ENCODE peak calls at places on chromosomes 2 and 18, in eight cellular contexts. One of them, this sample, is unnamed.

GRCh38 chr2:142989276-142990204 is 112.1 kb downstream of the KYNU start:
- DNase-seq in HCT116: peak
- DNase-seq in GM23338: peak
- DNase-seq in transverse colon: no peak
- DNase-seq in stomach: no peak
- DNase-seq in endothelial cell of umbilical vein: peak
- DNase-seq in suprapubic skin: no peak
- DNase-seq in esophagus muscularis mucosa: no peak
- DNase-seq in this sample: no peak

GRCh38 chr2:198597648-198598047 is 793.3 kb downstream of the PLCL1 start:
- DNase-seq in HCT116: no peak
- DNase-seq in GM23338: no peak
- DNase-seq in suprapubic skin: no peak
- DNase-seq in esophagus muscularis mucosa: no peak
- DNase-seq in transverse colon: no peak
- DNase-seq in endothelial cell of umbilical vein: no peak
- DNase-seq in stomach: no peak
- DNase-seq in this sample: no peak

GRCh38 chr2:106972782-106973181 is 86.8 kb upstream of the ST6GAL2 start:
- DNase-seq in endothelial cell of umbilical vein: no peak
- DNase-seq in stomach: no peak
- DNase-seq in transverse colon: no peak
- DNase-seq in esophagus muscularis mucosa: no peak
- DNase-seq in GM23338: no peak
- DNase-seq in suprapubic skin: no peak
- DNase-seq in HCT116: no peak
- DNase-seq in this sample: no peak

GRCh38 chr2:178761759-178762371 is 45.4 kb downstream of the TTN start:
- DNase-seq in transverse colon: no peak
- DNase-seq in esophagus muscularis mucosa: no peak
- DNase-seq in GM23338: peak
- DNase-seq in endothelial cell of umbilical vein: peak
- DNase-seq in HCT116: peak
- DNase-seq in suprapubic skin: no peak
- DNase-seq in stomach: no peak
- DNase-seq in this sample: no peak

GRCh38 chr2:191303349-191304005 is 58.3 kb downstream of the MYO1B start:
- DNase-seq in GM23338: no peak
- DNase-seq in esophagus muscularis mucosa: peak
- DNase-seq in transverse colon: no peak
- DNase-seq in stomach: no peak
- DNase-seq in endothelial cell of umbilical vein: no peak
- DNase-seq in suprapubic skin: no peak
- DNase-seq in HCT116: no peak
- DNase-seq in this sample: no peak

GRCh38 chr2:96815326-96816126 is 542 bp upstream of the CNNM3 start:
- DNase-seq in HCT116: no peak
- DNase-seq in suprapubic skin: no peak
- DNase-seq in stomach: no peak
- DNase-seq in GM23338: peak
- DNase-seq in endothelial cell of umbilical vein: no peak
- DNase-seq in esophagus muscularis mucosa: no peak
- DNase-seq in transverse colon: peak
- DNase-seq in this sample: peak

GRCh38 chr2:180625006-180625844 is 355.2 kb upstream of the UBE2E3 start:
- DNase-seq in HCT116: no peak
- DNase-seq in stomach: no peak
- DNase-seq in GM23338: no peak
- DNase-seq in endothelial cell of umbilical vein: peak
- DNase-seq in suprapubic skin: no peak
- DNase-seq in transverse colon: no peak
- DNase-seq in esophagus muscularis mucosa: no peak
- DNase-seq in this sample: no peak

GRCh38 chr2:46988733-46989481 is 73.3 kb upstream of the MCFD2 start:
- DNase-seq in HCT116: no peak
- DNase-seq in transverse colon: no peak
- DNase-seq in esophagus muscularis mucosa: no peak
- DNase-seq in GM23338: peak
- DNase-seq in endothelial cell of umbilical vein: no peak
- DNase-seq in suprapubic skin: no peak
- DNase-seq in stomach: peak
- DNase-seq in this sample: peak

GRCh38 chr2:37984176-37984575 is 59.1 kb downstream of the RMDN2 start:
- DNase-seq in endothelial cell of umbilical vein: no peak
- DNase-seq in stomach: no peak
- DNase-seq in transverse colon: no peak
- DNase-seq in esophagus muscularis mucosa: no peak
- DNase-seq in suprapubic skin: no peak
- DNase-seq in GM23338: no peak
- DNase-seq in HCT116: no peak
- DNase-seq in this sample: no peak

GRCh38 chr2:220787251-220787650 is 784.9 kb downstream of the EPHA4 start:
- DNase-seq in GM23338: no peak
- DNase-seq in suprapubic skin: no peak
- DNase-seq in esophagus muscularis mucosa: no peak
- DNase-seq in HCT116: no peak
- DNase-seq in endothelial cell of umbilical vein: no peak
- DNase-seq in transverse colon: no peak
- DNase-seq in stomach: no peak
- DNase-seq in this sample: no peak

GRCh38 chr2:71389379-71390072 is 57.9 kb downstream of the ZNF638 start:
- DNase-seq in stomach: no peak
- DNase-seq in HCT116: no peak
- DNase-seq in GM23338: no peak
- DNase-seq in transverse colon: no peak
- DNase-seq in esophagus muscularis mucosa: no peak
- DNase-seq in suprapubic skin: no peak
- DNase-seq in endothelial cell of umbilical vein: no peak
- DNase-seq in this sample: no peak

GRCh38 chr2:111634995-111635538 is 248.9 kb downstream of the ANAPC1 start:
- DNase-seq in GM23338: no peak
- DNase-seq in endothelial cell of umbilical vein: no peak
- DNase-seq in transverse colon: no peak
- DNase-seq in suprapubic skin: no peak
- DNase-seq in stomach: no peak
- DNase-seq in esophagus muscularis mucosa: no peak
- DNase-seq in HCT116: no peak
- DNase-seq in this sample: no peak

GRCh38 chr2:8872821-8873432 is 35.5 kb upstream of the KIDINS220 start:
- DNase-seq in stomach: no peak
- DNase-seq in HCT116: peak
- DNase-seq in esophagus muscularis mucosa: no peak
- DNase-seq in GM23338: peak
- DNase-seq in suprapubic skin: no peak
- DNase-seq in endothelial cell of umbilical vein: peak
- DNase-seq in transverse colon: no peak
- DNase-seq in this sample: peak

GRCh38 chr2:33275689-33276444 is 200.6 kb upstream of the RASGRP3 start:
- DNase-seq in transverse colon: no peak
- DNase-seq in suprapubic skin: no peak
- DNase-seq in GM23338: no peak
- DNase-seq in endothelial cell of umbilical vein: peak
- DNase-seq in HCT116: peak
- DNase-seq in esophagus muscularis mucosa: no peak
- DNase-seq in stomach: peak
- DNase-seq in this sample: no peak

GRCh38 chr18:43279015-43279758 is 1.9 kb upstream of the SYT4 start:
- DNase-seq in suprapubic skin: no peak
- DNase-seq in HCT116: no peak
- DNase-seq in endothelial cell of umbilical vein: no peak
- DNase-seq in transverse colon: no peak
- DNase-seq in GM23338: peak
- DNase-seq in stomach: no peak
- DNase-seq in esophagus muscularis mucosa: no peak
- DNase-seq in this sample: no peak

GRCh38 chr2:130737592-130737991 is 8.7 kb downstream of the GPR148 start:
- DNase-seq in stomach: no peak
- DNase-seq in suprapubic skin: no peak
- DNase-seq in esophagus muscularis mucosa: no peak
- DNase-seq in endothelial cell of umbilical vein: no peak
- DNase-seq in HCT116: no peak
- DNase-seq in transverse colon: no peak
- DNase-seq in GM23338: no peak
- DNase-seq in this sample: no peak

DNA sequence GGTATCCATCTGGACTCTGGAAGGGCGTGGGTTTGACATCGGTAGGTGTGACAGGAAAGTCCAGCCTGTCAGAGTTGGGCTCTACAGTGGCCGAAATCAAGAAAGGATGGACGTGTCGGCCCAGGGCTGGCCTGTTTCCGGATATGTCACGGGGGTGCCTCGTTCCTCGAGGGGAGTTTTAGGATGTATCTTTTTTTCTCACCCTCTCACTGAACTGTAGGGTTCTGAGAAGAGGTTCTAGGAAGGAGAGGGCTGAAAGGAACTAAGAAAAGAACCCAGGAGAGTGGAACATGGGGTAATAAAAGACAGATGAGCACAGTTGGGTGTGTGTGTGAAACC is 7.2 kb upstream of the SP9 start:
- DNase-seq in esophagus muscularis mucosa: no peak
- DNase-seq in GM23338: no peak
- DNase-seq in suprapubic skin: no peak
- DNase-seq in transverse colon: no peak
- DNase-seq in endothelial cell of umbilical vein: no peak
- DNase-seq in stomach: no peak
- DNase-seq in HCT116: no peak
- DNase-seq in this sample: no peak
- H3K4me3 ChIP-seq in esophagus muscularis mucosa: no peak
- H3K4me3 ChIP-seq in GM23338: peak
- H3K4me3 ChIP-seq in suprapubic skin: no peak
- H3K4me3 ChIP-seq in transverse colon: no peak
- H3K4me3 ChIP-seq in endothelial cell of umbilical vein: no peak
- H3K4me3 ChIP-seq in stomach: no peak
- H3K4me3 ChIP-seq in HCT116: no peak
- H3K4me3 ChIP-seq in this sample: no peak

GRCh38 chr2:217799553-217800432 is 203.0 kb downstream of the TNS1 start:
- DNase-seq in endothelial cell of umbilical vein: no peak
- DNase-seq in stomach: peak
- DNase-seq in HCT116: no peak
- DNase-seq in suprapubic skin: peak
- DNase-seq in transverse colon: no peak
- DNase-seq in GM23338: no peak
- DNase-seq in esophagus muscularis mucosa: no peak
- DNase-seq in this sample: no peak

GRCh38 chr2:217800433-217801114 is 202.2 kb downstream of the TNS1 start:
- DNase-seq in suprapubic skin: peak
- DNase-seq in transverse colon: no peak
- DNase-seq in esophagus muscularis mucosa: no peak
- DNase-seq in stomach: no peak
- DNase-seq in endothelial cell of umbilical vein: no peak
- DNase-seq in GM23338: no peak
- DNase-seq in HCT116: no peak
- DNase-seq in this sample: no peak

GRCh38 chr2:217798191-217798590 is 204.6 kb downstream of the TNS1 start:
- DNase-seq in HCT116: no peak
- DNase-seq in GM23338: no peak
- DNase-seq in suprapubic skin: peak
- DNase-seq in endothelial cell of umbilical vein: no peak
- DNase-seq in esophagus muscularis mucosa: no peak
- DNase-seq in transverse colon: no peak
- DNase-seq in stomach: no peak
- DNase-seq in this sample: no peak

GRCh38 chr2:217797661-217798069 is 205.1 kb downstream of the TNS1 start:
- DNase-seq in HCT116: no peak
- DNase-seq in transverse colon: no peak
- DNase-seq in GM23338: no peak
- DNase-seq in endothelial cell of umbilical vein: no peak
- DNase-seq in esophagus muscularis mucosa: no peak
- DNase-seq in stomach: peak
- DNase-seq in suprapubic skin: peak
- DNase-seq in this sample: peak

DNA sequence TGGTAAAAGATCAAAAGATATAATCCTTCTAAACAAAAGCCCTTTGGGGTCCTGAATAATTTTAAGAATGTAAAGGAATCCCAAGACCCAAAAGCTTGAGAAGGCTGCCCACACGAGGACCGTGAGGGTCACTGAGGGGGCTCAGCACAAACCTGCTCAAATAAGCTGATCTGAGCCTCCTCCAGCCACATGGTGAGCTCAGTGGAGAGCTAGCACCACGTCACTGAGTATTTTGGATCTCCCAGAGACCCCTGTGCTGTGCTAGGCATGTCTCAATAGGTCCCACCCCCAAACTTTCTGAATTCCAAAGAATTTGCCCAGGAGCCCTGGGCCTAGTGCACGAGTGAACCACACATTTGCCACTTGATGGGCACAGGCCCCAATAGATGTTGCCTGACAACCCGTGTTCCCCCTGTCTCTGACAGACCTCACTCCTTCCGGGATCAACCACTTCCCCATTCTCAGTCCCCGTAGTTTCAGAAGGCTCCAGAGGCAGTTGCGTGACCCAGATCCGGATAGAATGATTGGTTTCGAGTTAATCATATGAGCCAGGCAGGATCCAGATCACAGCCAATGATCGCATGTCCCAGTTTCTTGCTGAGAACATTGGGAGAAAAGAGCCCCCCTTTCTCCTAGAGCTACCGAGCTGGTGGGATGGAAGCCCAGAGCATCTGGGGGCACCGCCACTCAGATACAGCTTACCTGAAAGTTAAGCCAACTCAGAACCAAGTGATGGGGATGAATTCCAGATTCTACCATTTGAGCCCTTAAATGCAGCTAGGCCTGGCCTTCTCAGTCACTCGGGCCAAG is 203.8 kb downstream of the TNS1 start:
- DNase-seq in GM23338: no peak
- DNase-seq in HCT116: no peak
- DNase-seq in stomach: peak
- DNase-seq in endothelial cell of umbilical vein: no peak
- DNase-seq in suprapubic skin: peak
- DNase-seq in esophagus muscularis mucosa: no peak
- DNase-seq in transverse colon: peak
- DNase-seq in this sample: no peak
- TF ChIP-seq POLR2AphosphoS5 in GM23338: no peak
- TF ChIP-seq POLR2AphosphoS5 in HCT116: no peak
- TF ChIP-seq POLR2AphosphoS5 in stomach: no peak
- TF ChIP-seq POLR2AphosphoS5 in endothelial cell of umbilical vein: no peak
- TF ChIP-seq POLR2AphosphoS5 in suprapubic skin: no peak
- TF ChIP-seq POLR2AphosphoS5 in esophagus muscularis mucosa: peak
- TF ChIP-seq POLR2AphosphoS5 in transverse colon: no peak
- TF ChIP-seq POLR2AphosphoS5 in this sample: no peak

GRCh38 chr2:1744446-1745170 is at the start of gene PXDN:
- DNase-seq in HCT116: no peak
- DNase-seq in stomach: no peak
- DNase-seq in suprapubic skin: peak
- DNase-seq in transverse colon: peak
- DNase-seq in endothelial cell of umbilical vein: peak
- DNase-seq in esophagus muscularis mucosa: no peak
- DNase-seq in GM23338: peak
- DNase-seq in this sample: peak
- H3K27ac ChIP-seq in HCT116: peak
- H3K27ac ChIP-seq in stomach: peak
- H3K27ac ChIP-seq in suprapubic skin: peak
- H3K27ac ChIP-seq in transverse colon: peak
- H3K27ac ChIP-seq in endothelial cell of umbilical vein: peak
- H3K27ac ChIP-seq in esophagus muscularis mucosa: peak
- H3K27ac ChIP-seq in GM23338: peak
- H3K27ac ChIP-seq in this sample: peak

DNA sequence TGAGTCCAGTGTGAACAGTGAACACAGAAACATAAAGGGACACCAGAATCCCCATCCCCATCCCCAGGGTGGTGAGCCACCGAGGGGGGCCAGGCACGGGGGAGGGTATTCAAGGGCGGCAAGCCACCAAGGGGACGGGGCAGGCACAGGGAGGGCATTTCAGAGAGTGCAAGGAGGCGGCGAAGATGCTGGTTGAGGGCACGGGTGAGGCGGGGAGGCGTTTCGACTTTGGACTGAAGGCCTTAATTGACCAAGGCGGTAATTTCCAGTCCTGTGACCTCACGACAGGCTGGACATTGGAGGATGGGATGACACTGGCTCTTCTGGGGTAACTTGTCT is 70.4 kb downstream of the ODC1 start:
- DNase-seq in HCT116: no peak
- DNase-seq in GM23338: no peak
- DNase-seq in suprapubic skin: no peak
- DNase-seq in endothelial cell of umbilical vein: no peak
- DNase-seq in transverse colon: no peak
- DNase-seq in stomach: no peak
- DNase-seq in esophagus muscularis mucosa: no peak
- DNase-seq in this sample: no peak
- H3K4me3 ChIP-seq in HCT116: no peak
- H3K4me3 ChIP-seq in GM23338: no peak
- H3K4me3 ChIP-seq in suprapubic skin: no peak
- H3K4me3 ChIP-seq in endothelial cell of umbilical vein: no peak
- H3K4me3 ChIP-seq in transverse colon: no peak
- H3K4me3 ChIP-seq in stomach: no peak
- H3K4me3 ChIP-seq in esophagus muscularis mucosa: no peak
- H3K4me3 ChIP-seq in this sample: no peak